ENCODE peak calls at places on chromosomes 5 and 9, in ten cellular contexts. One of them, this sample, is unnamed.

GRCh38 chr5:146967646-146968045 is 89.1 kb upstream of the PPP2R2B start:
- DNase-seq in lung: no peak
- DNase-seq in bronchial epithelial cell: no peak
- DNase-seq in cardiac fibroblast: no peak
- DNase-seq in neural progenitor cell: no peak
- DNase-seq in transverse colon: no peak
- DNase-seq in Peyer's patch: no peak
- DNase-seq in GM12865: no peak
- DNase-seq in foreskin fibroblast: no peak
- DNase-seq in psoas muscle: no peak
- DNase-seq in this sample: no peak

GRCh38 chr5:174410716-174411512 is 313.5 kb upstream of the MSX2 start:
- DNase-seq in transverse colon: no peak
- DNase-seq in Peyer's patch: no peak
- DNase-seq in cardiac fibroblast: no peak
- DNase-seq in lung: no peak
- DNase-seq in neural progenitor cell: no peak
- DNase-seq in foreskin fibroblast: no peak
- DNase-seq in GM12865: no peak
- DNase-seq in bronchial epithelial cell: no peak
- DNase-seq in psoas muscle: no peak
- DNase-seq in this sample: no peak

GRCh38 chr5:98524796-98525195 is 248.7 kb upstream of the RGMB start:
- DNase-seq in bronchial epithelial cell: no peak
- DNase-seq in lung: no peak
- DNase-seq in Peyer's patch: no peak
- DNase-seq in transverse colon: no peak
- DNase-seq in neural progenitor cell: no peak
- DNase-seq in psoas muscle: no peak
- DNase-seq in foreskin fibroblast: no peak
- DNase-seq in cardiac fibroblast: no peak
- DNase-seq in GM12865: no peak
- DNase-seq in this sample: no peak

GRCh38 chr9:89153618-89154017 is 25.0 kb downstream of the SHC3 start:
- DNase-seq in bronchial epithelial cell: peak
- DNase-seq in neural progenitor cell: no peak
- DNase-seq in lung: no peak
- DNase-seq in GM12865: no peak
- DNase-seq in foreskin fibroblast: peak
- DNase-seq in Peyer's patch: no peak
- DNase-seq in transverse colon: no peak
- DNase-seq in cardiac fibroblast: peak
- DNase-seq in psoas muscle: no peak
- DNase-seq in this sample: no peak

GRCh38 chr5:33300209-33300742 is 140.5 kb upstream of the TARS1 start:
- DNase-seq in psoas muscle: no peak
- DNase-seq in GM12865: peak
- DNase-seq in lung: no peak
- DNase-seq in cardiac fibroblast: peak
- DNase-seq in transverse colon: no peak
- DNase-seq in bronchial epithelial cell: peak
- DNase-seq in neural progenitor cell: no peak
- DNase-seq in Peyer's patch: no peak
- DNase-seq in foreskin fibroblast: no peak
- DNase-seq in this sample: no peak

GRCh38 chr5:87121315-87122170 is 146.1 kb upstream of the RASA1 start:
- DNase-seq in bronchial epithelial cell: peak
- DNase-seq in transverse colon: peak
- DNase-seq in psoas muscle: no peak
- DNase-seq in neural progenitor cell: no peak
- DNase-seq in cardiac fibroblast: peak
- DNase-seq in lung: no peak
- DNase-seq in GM12865: peak
- DNase-seq in foreskin fibroblast: peak
- DNase-seq in Peyer's patch: peak
- DNase-seq in this sample: no peak

GRCh38 chr5:83099001-83099400 is 21.7 kb downstream of the XRCC4 start:
- DNase-seq in Peyer's patch: no peak
- DNase-seq in lung: no peak
- DNase-seq in transverse colon: no peak
- DNase-seq in foreskin fibroblast: no peak
- DNase-seq in GM12865: no peak
- DNase-seq in cardiac fibroblast: no peak
- DNase-seq in neural progenitor cell: no peak
- DNase-seq in psoas muscle: no peak
- DNase-seq in bronchial epithelial cell: no peak
- DNase-seq in this sample: no peak

GRCh38 chr5:32805966-32806626 is 95.0 kb downstream of the NPR3 start:
- DNase-seq in foreskin fibroblast: peak
- DNase-seq in GM12865: no peak
- DNase-seq in neural progenitor cell: no peak
- DNase-seq in cardiac fibroblast: peak
- DNase-seq in Peyer's patch: no peak
- DNase-seq in psoas muscle: no peak
- DNase-seq in lung: no peak
- DNase-seq in transverse colon: no peak
- DNase-seq in bronchial epithelial cell: peak
- DNase-seq in this sample: no peak

GRCh38 chr5:137453476-137454080 is 45.5 kb downstream of the SPOCK1 start:
- DNase-seq in bronchial epithelial cell: peak
- DNase-seq in psoas muscle: no peak
- DNase-seq in transverse colon: no peak
- DNase-seq in GM12865: peak
- DNase-seq in cardiac fibroblast: peak
- DNase-seq in lung: no peak
- DNase-seq in Peyer's patch: no peak
- DNase-seq in foreskin fibroblast: peak
- DNase-seq in neural progenitor cell: peak
- DNase-seq in this sample: no peak

GRCh38 chr9:99726758-99727157 is 94.9 kb upstream of the NR4A3 start:
- DNase-seq in bronchial epithelial cell: no peak
- DNase-seq in psoas muscle: no peak
- DNase-seq in cardiac fibroblast: no peak
- DNase-seq in neural progenitor cell: no peak
- DNase-seq in GM12865: no peak
- DNase-seq in lung: no peak
- DNase-seq in Peyer's patch: no peak
- DNase-seq in transverse colon: no peak
- DNase-seq in foreskin fibroblast: no peak
- DNase-seq in this sample: no peak

GRCh38 chr5:84239509-84239908 is 145.2 kb downstream of the EDIL3 start:
- DNase-seq in lung: no peak
- DNase-seq in transverse colon: no peak
- DNase-seq in neural progenitor cell: no peak
- DNase-seq in cardiac fibroblast: peak
- DNase-seq in GM12865: no peak
- DNase-seq in bronchial epithelial cell: peak
- DNase-seq in Peyer's patch: no peak
- DNase-seq in psoas muscle: no peak
- DNase-seq in foreskin fibroblast: peak
- DNase-seq in this sample: no peak

GRCh38 chr5:65290677-65291076 is 191.0 kb downstream of the ADAMTS6 start:
- DNase-seq in cardiac fibroblast: peak
- DNase-seq in bronchial epithelial cell: no peak
- DNase-seq in Peyer's patch: no peak
- DNase-seq in psoas muscle: no peak
- DNase-seq in neural progenitor cell: no peak
- DNase-seq in foreskin fibroblast: peak
- DNase-seq in lung: no peak
- DNase-seq in GM12865: no peak
- DNase-seq in transverse colon: no peak
- DNase-seq in this sample: no peak

GRCh38 chr5:69231281-69231680 is 3.4 kb upstream of the CDK7 start:
- DNase-seq in neural progenitor cell: no peak
- DNase-seq in GM12865: no peak
- DNase-seq in transverse colon: no peak
- DNase-seq in cardiac fibroblast: no peak
- DNase-seq in foreskin fibroblast: no peak
- DNase-seq in psoas muscle: no peak
- DNase-seq in Peyer's patch: no peak
- DNase-seq in bronchial epithelial cell: no peak
- DNase-seq in lung: no peak
- DNase-seq in this sample: no peak

GRCh38 chr9:36029765-36030528 is 6.8 kb upstream of the RECK start:
- DNase-seq in foreskin fibroblast: peak
- DNase-seq in cardiac fibroblast: peak
- DNase-seq in psoas muscle: no peak
- DNase-seq in neural progenitor cell: no peak
- DNase-seq in bronchial epithelial cell: peak
- DNase-seq in GM12865: no peak
- DNase-seq in transverse colon: no peak
- DNase-seq in Peyer's patch: no peak
- DNase-seq in lung: no peak
- DNase-seq in this sample: no peak
- H3K4me3 ChIP-seq in foreskin fibroblast: no peak
- H3K4me3 ChIP-seq in cardiac fibroblast: no peak
- H3K4me3 ChIP-seq in psoas muscle: no peak
- H3K4me3 ChIP-seq in neural progenitor cell: no peak
- H3K4me3 ChIP-seq in bronchial epithelial cell: no peak
- H3K4me3 ChIP-seq in GM12865: no peak
- H3K4me3 ChIP-seq in transverse colon: no peak
- H3K4me3 ChIP-seq in Peyer's patch: no peak
- H3K4me3 ChIP-seq in lung: no peak
- H3K4me3 ChIP-seq in this sample: no peak

GRCh38 chr5:119268387-119269060 is 87.3 kb upstream of the TNFAIP8 start:
- DNase-seq in lung: peak
- DNase-seq in bronchial epithelial cell: peak
- DNase-seq in cardiac fibroblast: peak
- DNase-seq in GM12865: peak
- DNase-seq in neural progenitor cell: peak
- DNase-seq in foreskin fibroblast: peak
- DNase-seq in psoas muscle: peak
- DNase-seq in transverse colon: peak
- DNase-seq in Peyer's patch: peak
- DNase-seq in this sample: peak

GRCh38 chr5:119270955-119271757 is 84.7 kb upstream of the TNFAIP8 start:
- DNase-seq in bronchial epithelial cell: no peak
- DNase-seq in foreskin fibroblast: no peak
- DNase-seq in GM12865: no peak
- DNase-seq in lung: no peak
- DNase-seq in psoas muscle: no peak
- DNase-seq in Peyer's patch: no peak
- DNase-seq in cardiac fibroblast: no peak
- DNase-seq in neural progenitor cell: no peak
- DNase-seq in transverse colon: no peak
- DNase-seq in this sample: no peak

GRCh38 chr5:119271758-119272730 is 83.8 kb upstream of the TNFAIP8 start:
- DNase-seq in Peyer's patch: peak
- DNase-seq in lung: no peak
- DNase-seq in transverse colon: no peak
- DNase-seq in GM12865: no peak
- DNase-seq in cardiac fibroblast: no peak
- DNase-seq in neural progenitor cell: no peak
- DNase-seq in psoas muscle: no peak
- DNase-seq in bronchial epithelial cell: no peak
- DNase-seq in foreskin fibroblast: peak
- DNase-seq in this sample: no peak

GRCh38 chr5:119269061-119269579 is 86.7 kb upstream of the TNFAIP8 start:
- DNase-seq in psoas muscle: peak
- DNase-seq in transverse colon: peak
- DNase-seq in foreskin fibroblast: peak
- DNase-seq in bronchial epithelial cell: peak
- DNase-seq in GM12865: peak
- DNase-seq in lung: peak
- DNase-seq in Peyer's patch: peak
- DNase-seq in neural progenitor cell: peak
- DNase-seq in cardiac fibroblast: peak
- DNase-seq in this sample: peak

GRCh38 chr5:119270121-119270565 is 85.7 kb upstream of the TNFAIP8 start:
- DNase-seq in transverse colon: no peak
- DNase-seq in cardiac fibroblast: no peak
- DNase-seq in Peyer's patch: no peak
- DNase-seq in psoas muscle: no peak
- DNase-seq in bronchial epithelial cell: peak
- DNase-seq in lung: no peak
- DNase-seq in GM12865: no peak
- DNase-seq in foreskin fibroblast: no peak
- DNase-seq in neural progenitor cell: no peak
- DNase-seq in this sample: no peak
- H3K4me3 ChIP-seq in transverse colon: no peak
- H3K4me3 ChIP-seq in cardiac fibroblast: no peak
- H3K4me3 ChIP-seq in Peyer's patch: peak
- H3K4me3 ChIP-seq in psoas muscle: peak
- H3K4me3 ChIP-seq in bronchial epithelial cell: no peak
- H3K4me3 ChIP-seq in lung: no peak
- H3K4me3 ChIP-seq in GM12865: peak
- H3K4me3 ChIP-seq in foreskin fibroblast: no peak
- H3K4me3 ChIP-seq in neural progenitor cell: peak
- H3K4me3 ChIP-seq in this sample: peak

GRCh38 chr5:16603295-16603694 is 13.5 kb downstream of the RETREG1 start:
- DNase-seq in cardiac fibroblast: no peak
- DNase-seq in psoas muscle: no peak
- DNase-seq in neural progenitor cell: no peak
- DNase-seq in GM12865: no peak
- DNase-seq in Peyer's patch: no peak
- DNase-seq in lung: no peak
- DNase-seq in foreskin fibroblast: no peak
- DNase-seq in transverse colon: no peak
- DNase-seq in bronchial epithelial cell: no peak
- DNase-seq in this sample: no peak

GRCh38 chr5:16600949-16601348 is 15.8 kb downstream of the RETREG1 start:
- DNase-seq in GM12865: no peak
- DNase-seq in transverse colon: no peak
- DNase-seq in foreskin fibroblast: no peak
- DNase-seq in neural progenitor cell: no peak
- DNase-seq in Peyer's patch: no peak
- DNase-seq in lung: no peak
- DNase-seq in psoas muscle: no peak
- DNase-seq in bronchial epithelial cell: no peak
- DNase-seq in cardiac fibroblast: peak
- DNase-seq in this sample: no peak

GRCh38 chr5:16597946-16598694 is 18.7 kb downstream of the RETREG1 start:
- DNase-seq in lung: no peak
- DNase-seq in Peyer's patch: no peak
- DNase-seq in psoas muscle: no peak
- DNase-seq in foreskin fibroblast: no peak
- DNase-seq in GM12865: no peak
- DNase-seq in cardiac fibroblast: no peak
- DNase-seq in transverse colon: no peak
- DNase-seq in neural progenitor cell: no peak
- DNase-seq in bronchial epithelial cell: no peak
- DNase-seq in this sample: no peak

GRCh38 chr5:16602182-16602581 is 14.6 kb downstream of the RETREG1 start:
- DNase-seq in cardiac fibroblast: no peak
- DNase-seq in psoas muscle: no peak
- DNase-seq in neural progenitor cell: no peak
- DNase-seq in transverse colon: no peak
- DNase-seq in lung: no peak
- DNase-seq in Peyer's patch: no peak
- DNase-seq in GM12865: no peak
- DNase-seq in bronchial epithelial cell: no peak
- DNase-seq in foreskin fibroblast: no peak
- DNase-seq in this sample: no peak

GRCh38 chr5:16600397-16600796 is 16.4 kb downstream of the RETREG1 start:
- DNase-seq in cardiac fibroblast: peak
- DNase-seq in neural progenitor cell: no peak
- DNase-seq in GM12865: no peak
- DNase-seq in bronchial epithelial cell: no peak
- DNase-seq in transverse colon: no peak
- DNase-seq in Peyer's patch: no peak
- DNase-seq in lung: peak
- DNase-seq in foreskin fibroblast: peak
- DNase-seq in psoas muscle: no peak
- DNase-seq in this sample: peak
- H3K4me3 ChIP-seq in cardiac fibroblast: no peak
- H3K4me3 ChIP-seq in neural progenitor cell: no peak
- H3K4me3 ChIP-seq in GM12865: no peak
- H3K4me3 ChIP-seq in bronchial epithelial cell: no peak
- H3K4me3 ChIP-seq in transverse colon: no peak
- H3K4me3 ChIP-seq in Peyer's patch: no peak
- H3K4me3 ChIP-seq in lung: no peak
- H3K4me3 ChIP-seq in foreskin fibroblast: no peak
- H3K4me3 ChIP-seq in psoas muscle: no peak
- H3K4me3 ChIP-seq in this sample: no peak

GRCh38 chr9:112174223-112174964 is 703 bp downstream of the SUSD1 start:
- DNase-seq in neural progenitor cell: peak
- DNase-seq in lung: peak
- DNase-seq in cardiac fibroblast: peak
- DNase-seq in transverse colon: peak
- DNase-seq in bronchial epithelial cell: peak
- DNase-seq in foreskin fibroblast: peak
- DNase-seq in psoas muscle: peak
- DNase-seq in GM12865: peak
- DNase-seq in Peyer's patch: peak
- DNase-seq in this sample: no peak
- H3K4me3 ChIP-seq in neural progenitor cell: peak
- H3K4me3 ChIP-seq in lung: peak
- H3K4me3 ChIP-seq in cardiac fibroblast: peak
- H3K4me3 ChIP-seq in transverse colon: peak
- H3K4me3 ChIP-seq in bronchial epithelial cell: peak
- H3K4me3 ChIP-seq in foreskin fibroblast: peak
- H3K4me3 ChIP-seq in psoas muscle: peak
- H3K4me3 ChIP-seq in GM12865: peak
- H3K4me3 ChIP-seq in Peyer's patch: peak
- H3K4me3 ChIP-seq in this sample: peak

This sample was measured in uterus.